ENCODE peak calls at places on chromosomes 5 and 9, in four cellular contexts. One of them, this sample, is unnamed.

GRCh38 chr5:142235870-142236672 is 88.8 kb downstream of the SPRY4 start:
- DNase-seq in pancreas: no peak
- DNase-seq in stomach: no peak
- DNase-seq in IMR-90: no peak
- DNase-seq in this sample: no peak

GRCh38 chr9:89899476-89900047 is 294.8 kb downstream of the GADD45G start:
- DNase-seq in pancreas: no peak
- DNase-seq in stomach: no peak
- DNase-seq in IMR-90: no peak
- DNase-seq in this sample: no peak

GRCh38 chr5:143214890-143215289 is 188.6 kb downstream of the NR3C1 start:
- DNase-seq in pancreas: no peak
- DNase-seq in stomach: no peak
- DNase-seq in IMR-90: no peak
- DNase-seq in this sample: no peak

GRCh38 chr9:129202613-129203555 is 24.8 kb upstream of the IER5L start:
- DNase-seq in pancreas: peak
- DNase-seq in stomach: peak
- DNase-seq in IMR-90: peak
- DNase-seq in this sample: peak

GRCh38 chr5:24817966-24818365 is 173.2 kb upstream of the CDH10 start:
- DNase-seq in pancreas: no peak
- DNase-seq in stomach: no peak
- DNase-seq in IMR-90: no peak
- DNase-seq in this sample: no peak

GRCh38 chr5:132008961-132009680 is 2.3 kb downstream of the ACSL6 start:
- DNase-seq in pancreas: no peak
- DNase-seq in stomach: no peak
- DNase-seq in IMR-90: no peak
- DNase-seq in this sample: no peak

GRCh38 chr5:138901716-138902115 is 26.6 kb upstream of the LRRTM2 start:
- DNase-seq in pancreas: no peak
- DNase-seq in stomach: no peak
- DNase-seq in IMR-90: no peak
- DNase-seq in this sample: no peak

GRCh38 chr9:72041775-72042194 is 18.6 kb downstream of the C9orf57 start:
- DNase-seq in pancreas: peak
- DNase-seq in stomach: no peak
- DNase-seq in IMR-90: peak
- DNase-seq in this sample: no peak

GRCh38 chr5:14628346-14628745 is 36.2 kb upstream of the OTULIN start:
- DNase-seq in pancreas: no peak
- DNase-seq in stomach: no peak
- DNase-seq in IMR-90: peak
- DNase-seq in this sample: peak

GRCh38 chr5:112734597-112734996 is 3.1 kb upstream of the APC start:
- DNase-seq in pancreas: no peak
- DNase-seq in stomach: no peak
- DNase-seq in IMR-90: no peak
- DNase-seq in this sample: no peak

GRCh38 chr9:26744362-26744965 is 148.1 kb downstream of the CAAP1 start:
- DNase-seq in pancreas: no peak
- DNase-seq in stomach: no peak
- DNase-seq in IMR-90: peak
- DNase-seq in this sample: no peak

GRCh38 chr5:122121782-122122465 is 7.4 kb upstream of the ZNF474 start:
- DNase-seq in pancreas: no peak
- DNase-seq in stomach: no peak
- DNase-seq in IMR-90: peak
- DNase-seq in this sample: no peak
- H3K27ac ChIP-seq in pancreas: no peak
- H3K27ac ChIP-seq in stomach: no peak
- H3K27ac ChIP-seq in IMR-90: no peak
- H3K27ac ChIP-seq in this sample: no peak

DNA sequence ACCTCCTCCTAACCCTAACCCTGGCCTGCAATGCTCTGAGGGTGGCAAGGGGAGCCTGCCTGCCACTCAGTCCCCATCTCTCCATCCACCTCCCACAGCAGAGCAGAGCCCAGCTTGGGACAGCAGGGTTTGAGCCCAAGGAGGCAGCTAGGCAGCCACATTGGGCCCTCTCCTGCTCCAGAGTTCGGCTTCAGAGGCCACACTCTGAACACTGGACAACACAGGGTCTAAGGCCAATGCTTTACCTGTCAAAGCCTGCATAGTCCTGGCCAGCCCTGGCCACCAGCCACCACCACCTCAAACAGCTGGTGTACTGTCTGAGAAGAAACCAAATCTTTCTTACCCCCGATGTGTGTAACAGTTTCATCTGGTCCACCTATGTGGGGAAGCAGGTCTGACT is 5.2 kb downstream of the BICD2 start:
- DNase-seq in pancreas: no peak
- DNase-seq in stomach: no peak
- DNase-seq in IMR-90: no peak
- DNase-seq in this sample: no peak
- H3K4me3 ChIP-seq in pancreas: no peak
- H3K4me3 ChIP-seq in stomach: no peak
- H3K4me3 ChIP-seq in IMR-90: no peak
- H3K4me3 ChIP-seq in this sample: no peak

DNA sequence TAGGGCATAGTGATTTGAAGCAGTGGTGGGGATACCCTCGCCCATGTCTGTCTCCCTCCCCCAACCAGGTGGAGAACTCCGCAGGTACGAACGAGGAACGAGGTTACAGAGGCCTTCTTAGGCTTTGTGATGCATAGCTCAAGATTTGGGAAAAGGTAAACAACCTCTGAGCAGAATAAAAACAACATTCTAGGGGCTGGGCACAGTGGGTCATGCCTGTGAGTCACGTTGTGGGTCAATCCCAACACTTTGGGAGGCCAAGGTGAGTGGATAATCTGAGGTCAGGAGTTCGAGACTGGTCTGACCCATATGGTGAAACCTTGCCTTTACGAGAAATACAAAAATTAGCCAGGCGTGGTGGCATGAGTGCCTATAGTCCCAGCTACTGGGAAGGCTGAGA is 3.6 kb upstream of the LCP2 start:
- DNase-seq in pancreas: no peak
- DNase-seq in stomach: no peak
- DNase-seq in IMR-90: no peak
- DNase-seq in this sample: no peak
- H3K27ac ChIP-seq in pancreas: no peak
- H3K27ac ChIP-seq in stomach: peak
- H3K27ac ChIP-seq in IMR-90: no peak
- H3K27ac ChIP-seq in this sample: no peak

DNA sequence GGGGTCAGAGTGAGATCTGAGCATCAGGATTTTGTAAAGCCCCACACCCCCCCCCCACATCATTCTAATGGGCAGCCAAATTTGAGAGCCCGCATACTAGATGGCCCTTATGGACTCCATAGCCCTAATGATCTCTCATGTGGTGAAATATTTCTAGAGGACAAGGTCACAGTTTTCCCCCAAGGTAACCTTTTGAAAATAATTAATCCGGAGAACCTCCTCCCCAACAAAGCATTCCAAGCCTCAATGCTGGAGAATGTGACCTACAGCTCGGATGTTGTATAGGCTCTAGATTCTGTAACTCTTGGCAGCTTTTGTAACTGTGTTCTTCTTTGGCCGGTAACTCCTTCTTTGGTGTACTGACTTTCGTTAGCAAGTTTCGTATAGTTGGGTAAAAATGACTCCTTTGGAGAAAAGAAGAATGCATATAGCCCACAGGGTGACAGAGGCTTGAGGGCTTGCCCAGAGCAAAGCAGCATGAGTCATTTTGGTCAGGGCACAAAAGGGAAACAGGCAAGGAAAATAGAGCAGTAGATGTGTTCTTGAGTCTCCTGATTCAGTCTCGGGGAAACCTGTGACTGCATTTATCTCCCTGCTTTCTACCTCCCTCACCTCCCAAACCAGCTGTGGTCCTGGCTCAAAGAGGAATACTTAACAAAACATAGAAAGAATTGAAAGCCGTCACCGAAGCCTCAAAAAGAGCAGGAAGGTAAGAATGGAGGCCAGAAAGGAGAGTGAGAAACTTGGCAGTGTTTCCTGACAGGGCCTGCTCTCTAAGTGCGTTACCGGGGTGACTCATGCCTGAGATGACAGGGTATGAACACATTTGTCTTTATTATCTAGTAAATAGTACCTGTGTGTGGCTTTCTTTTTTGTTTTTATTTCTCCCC is 6.5 kb upstream of the XPA start:
- DNase-seq in pancreas: no peak
- DNase-seq in stomach: no peak
- DNase-seq in IMR-90: peak
- DNase-seq in this sample: no peak
- H3K4me3 ChIP-seq in pancreas: no peak
- H3K4me3 ChIP-seq in stomach: no peak
- H3K4me3 ChIP-seq in IMR-90: no peak
- H3K4me3 ChIP-seq in this sample: no peak